ENCODE peak calls at places on chromosomes 11 and 22, in six cellular contexts. R is gastrocnemius medialis, A is HepG2, Q is adrenal gland, V is prostate gland, H is A549. B is an unnamed sample.

GRCh38 chr11:81497202-81497804 is 1236.4 kb downstream of the FAM181B start:
- DNase-seq in R (no peak), A (peak), Q (peak), V (no peak), H (peak), B (no peak)

GRCh38 chr22:36086170-36086490 is 57.5 kb upstream of the RBFOX2 start:
- DNase-seq in R (no peak), A (no peak), Q (no peak), V (no peak), H (peak), B (no peak)

GRCh38 chr22:29375436-29376076 is 12.8 kb downstream of the AP1B1 start:
- DNase-seq in R (peak), A (no peak), Q (peak), V (no peak), H (no peak), B (no peak)

GRCh38 chr11:76910620-76911414 is 50.1 kb downstream of the ACER3 start:
- DNase-seq in R (peak), A (no peak), Q (peak), V (no peak), H (no peak), B (no peak)

GRCh38 chr22:49724030-49724892 is 103.4 kb downstream of the BRD1 start:
- DNase-seq in R (no peak), A (no peak), Q (no peak), V (no peak), H (no peak), B (no peak)

GRCh38 chr11:61111060-61111435 is 8.8 kb downstream of the CD5 start:
- DNase-seq in R (no peak), A (no peak), Q (no peak), V (no peak), H (no peak), B (no peak)

GRCh38 chr11:64531906-64532312 is 59.1 kb upstream of the SLC22A12 start:
- DNase-seq in R (no peak), A (no peak), Q (no peak), V (no peak), H (no peak), B (no peak)

GRCh38 chr11:113578164-113578455 is 102.9 kb upstream of the DRD2 start:
- DNase-seq in R (no peak), A (no peak), Q (no peak), V (no peak), H (no peak), B (no peak)

GRCh38 chr11:120928506-120929062 is 95.3 kb upstream of the TBCEL start:
- DNase-seq in R (no peak), A (no peak), Q (no peak), V (no peak), H (no peak), B (no peak)

GRCh38 chr22:50672471-50673230 is at the start of gene SHANK3:
- DNase-seq in R (peak), A (no peak), Q (peak), V (no peak), H (no peak), B (no peak)

GRCh38 chr11:78941226-78941851 is 366.7 kb upstream of the NARS2 start:
- DNase-seq in R (no peak), A (no peak), Q (no peak), V (no peak), H (no peak), B (peak)

GRCh38 chr11:125593113-125593761 is 585 bp downstream of the STT3A start:
- DNase-seq in R (no peak), A (peak), Q (no peak), V (peak), H (peak), B (no peak)

GRCh38 chr11:65394125-65394536 is 7.7 kb downstream of the FRMD8 start:
- DNase-seq in R (no peak), A (no peak), Q (no peak), V (no peak), H (no peak), B (no peak)

DNA sequence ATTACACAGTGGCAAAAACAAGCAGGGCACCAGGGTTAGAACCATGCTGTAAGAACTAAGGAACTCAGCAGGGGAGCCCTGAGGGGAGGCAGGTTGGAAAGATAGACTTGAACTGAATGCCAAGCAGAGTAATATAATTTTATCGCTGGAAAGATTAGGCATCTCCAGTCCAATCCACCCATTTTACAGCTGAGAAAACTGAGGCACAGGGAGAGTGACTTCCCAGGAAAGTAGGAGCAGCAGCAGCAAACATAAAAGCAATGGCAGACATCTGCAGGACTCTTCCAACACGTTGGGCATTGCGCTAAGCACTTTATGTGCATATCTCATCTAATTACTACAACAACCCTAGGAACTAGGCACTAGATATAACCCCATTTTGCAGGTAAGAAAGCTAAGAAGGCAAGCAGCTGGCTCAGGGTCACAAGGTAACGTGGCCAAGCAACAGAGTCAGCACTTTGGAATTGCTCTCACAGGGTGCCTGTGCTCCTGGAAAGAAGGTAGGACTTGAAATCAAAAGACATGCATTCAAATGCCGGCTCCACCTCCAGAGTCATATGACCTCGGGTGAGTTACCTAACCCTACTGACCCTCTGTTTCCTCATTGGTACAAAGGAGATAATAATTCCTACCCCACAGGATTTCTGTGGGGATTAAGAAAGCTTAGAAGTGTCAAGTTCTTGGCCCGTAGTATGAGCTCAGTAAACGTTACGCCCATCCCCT is 215.3 kb downstream of the BARX2 start:
- DNase-seq in R (no peak), A (no peak), Q (no peak), V (no peak), H (no peak), B (no peak)
- H3K4me3 ChIP-seq in R (no peak), A (no peak), Q (no peak), V (no peak), H (no peak), B (no peak)

GRCh38 chr11:128098840-128099239 is 488.5 kb downstream of the ETS1 start:
- DNase-seq in R (no peak), A (no peak), Q (no peak), V (no peak), H (no peak), B (no peak)

GRCh38 chr11:128089962-128090361 is 497.4 kb downstream of the ETS1 start:
- DNase-seq in R (no peak), A (no peak), Q (no peak), V (no peak), H (no peak), B (no peak)

GRCh38 chr11:128093689-128094088 is 493.7 kb downstream of the ETS1 start:
- DNase-seq in R (no peak), A (no peak), Q (no peak), V (no peak), H (no peak), B (no peak)

GRCh38 chr11:128095459-128096096 is 491.8 kb downstream of the ETS1 start:
- DNase-seq in R (no peak), A (no peak), Q (no peak), V (no peak), H (peak), B (no peak)
- TF ChIP-seq CTCF in R (no peak), A (no peak), Q (no peak), V (no peak), H (no peak), B (no peak)

GRCh38 chr22:24973867-24974266 is 21.4 kb downstream of the KIAA1671 start:
- DNase-seq in R (no peak), A (no peak), Q (no peak), V (no peak), H (no peak), B (no peak)
- TF ChIP-seq POLR2A in R (no peak), A (no peak), Q (no peak), V (no peak), H (no peak), B (no peak)

GRCh38 chr11:75369846-75370245 is 18.4 kb upstream of the ARRB1 start:
- DNase-seq in R (peak), A (no peak), Q (peak), V (no peak), H (no peak), B (no peak)

GRCh38 chr11:75376175-75376574 is 23.1 kb upstream of the RPS3 start:
- DNase-seq in R (no peak), A (no peak), Q (no peak), V (no peak), H (no peak), B (no peak)

GRCh38 chr11:75374646-75375045 is 23.2 kb upstream of the ARRB1 start:
- DNase-seq in R (no peak), A (no peak), Q (no peak), V (no peak), H (no peak), B (no peak)

GRCh38 chr11:75375626-75376025 is 23.7 kb upstream of the RPS3 start:
- DNase-seq in R (no peak), A (no peak), Q (no peak), V (no peak), H (no peak), B (no peak)

DNA sequence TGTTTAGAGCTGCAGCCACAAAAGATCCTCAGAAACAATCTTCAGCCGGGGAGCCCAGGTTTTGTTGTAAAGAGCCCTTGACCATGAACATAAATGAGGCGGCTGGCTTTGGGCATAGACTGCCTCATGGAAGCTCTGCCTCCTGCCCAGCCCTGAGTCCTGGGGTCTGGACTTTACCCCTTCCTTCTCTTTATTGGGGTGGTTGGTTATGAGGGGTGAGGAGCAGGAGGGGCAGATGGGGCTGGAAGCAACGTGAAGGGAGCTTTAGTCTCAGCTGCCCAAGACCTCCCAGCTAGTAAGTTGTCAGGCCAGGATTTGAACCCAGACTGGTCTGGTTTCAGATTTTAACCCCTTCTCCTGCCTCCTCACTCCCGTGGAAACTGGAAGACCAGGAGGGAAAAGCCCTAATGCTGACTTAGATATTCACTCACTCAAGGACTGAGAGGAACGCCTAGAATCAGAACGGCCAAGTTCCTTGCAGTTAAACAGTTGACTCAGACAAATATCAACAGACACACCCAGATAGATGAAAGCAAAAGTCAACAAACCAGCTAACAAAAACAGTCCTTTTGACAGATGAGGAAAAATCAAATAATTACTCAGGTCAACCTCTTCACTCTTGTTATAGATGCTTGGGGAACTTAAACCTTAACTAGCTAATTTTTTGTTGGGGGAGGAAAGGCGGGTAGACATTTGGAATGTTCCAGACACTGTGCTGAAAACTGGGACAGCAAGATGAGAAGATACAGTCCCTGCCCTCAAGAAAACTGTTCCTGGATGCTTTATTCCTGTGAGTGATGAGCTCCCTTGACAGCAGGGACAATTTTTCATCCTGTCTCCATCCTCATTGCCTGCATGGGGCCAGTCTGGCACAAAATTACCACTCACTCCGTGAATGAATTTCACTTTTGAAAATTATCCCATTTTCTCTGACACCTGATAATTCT is 20.7 kb upstream of the ARRB1 start:
- DNase-seq in R (no peak), A (peak), Q (no peak), V (peak), H (peak), B (no peak)
- H3K4me3 ChIP-seq in R (no peak), A (no peak), Q (no peak), V (no peak), H (peak), B (no peak)